ENCODE peak calls at places on chromosomes 12 and 14, in eight cellular contexts. K is right lobe of liver, Q is cardiac muscle cell, L is stomach, U is coronary artery, E is mammary epithelial cell, I is tibial artery, V is tibial nerve. Y is an unnamed sample.

GRCh38 chr12:67362526-67362925 is 93.4 kb downstream of the CAND1 start:
- DNase-seq in Q (no peak), E (no peak), I (no peak), K (no peak), L (no peak), U (no peak), V (no peak), Y (no peak)

GRCh38 chr12:13435535-13435934 is 239.0 kb downstream of the EMP1 start:
- DNase-seq in U (no peak), Q (no peak), L (no peak), V (no peak), K (no peak), E (no peak), I (no peak), Y (no peak)

GRCh38 chr14:91352101-91352500 is 65.5 kb downstream of the CCDC88C start:
- DNase-seq in I (no peak), K (no peak), U (no peak), Q (peak), V (no peak), L (peak), E (no peak), Y (no peak)

GRCh38 chr12:47017901-47018479 is 61.4 kb upstream of the PCED1B start:
- DNase-seq in L (no peak), E (peak), Q (no peak), K (no peak), V (no peak), U (no peak), I (no peak), Y (no peak)

GRCh38 chr14:94578712-94579111 is 2.5 kb upstream of the SERPINA5 start:
- DNase-seq in Q (no peak), U (no peak), E (no peak), I (no peak), K (no peak), L (no peak), V (no peak), Y (no peak)

GRCh38 chr14:24965934-24966593 is 83.9 kb downstream of the STXBP6 start:
- DNase-seq in U (no peak), E (peak), I (peak), Q (peak), K (no peak), V (no peak), L (peak), Y (no peak)

GRCh38 chr12:110565919-110566871 is 16.9 kb downstream of the PPTC7 start:
- DNase-seq in K (no peak), L (no peak), V (no peak), I (no peak), Q (no peak), E (peak), U (no peak), Y (no peak)

GRCh38 chr12:124395986-124396385 is 101.1 kb downstream of the RFLNA start:
- DNase-seq in Q (no peak), E (no peak), L (no peak), K (no peak), V (no peak), U (no peak), I (no peak), Y (no peak)

GRCh38 chr12:19544351-19544750 is 105.1 kb downstream of the AEBP2 start:
- DNase-seq in L (no peak), I (no peak), K (no peak), Q (no peak), V (no peak), E (no peak), U (no peak), Y (no peak)

GRCh38 chr12:21764950-21765349 is 9.6 kb downstream of the KCNJ8 start:
- DNase-seq in U (no peak), I (no peak), V (no peak), Q (no peak), E (no peak), L (no peak), K (no peak), Y (no peak)

GRCh38 chr14:54654600-54654999 is 87.7 kb downstream of the SAMD4A start:
- DNase-seq in V (no peak), L (no peak), E (no peak), I (no peak), K (no peak), Q (no peak), U (no peak), Y (no peak)

GRCh38 chr14:64944861-64945260 is 2.3 kb upstream of the GPX2 start:
- DNase-seq in K (no peak), V (no peak), U (no peak), I (no peak), E (no peak), Q (no peak), L (no peak), Y (no peak)

GRCh38 chr12:100926669-100927248 is 132.2 kb downstream of the ANO4 start:
- DNase-seq in I (no peak), K (no peak), L (no peak), V (no peak), Q (peak), E (peak), U (no peak), Y (no peak)

GRCh38 chr12:76010732-76011458 is 20.7 kb downstream of the PHLDA1 start:
- DNase-seq in K (no peak), Q (no peak), V (no peak), L (no peak), U (no peak), E (no peak), I (no peak), Y (no peak)

GRCh38 chr12:27542628-27543027 is 18.6 kb downstream of the PPFIBP1 start:
- DNase-seq in U (no peak), L (no peak), Q (peak), V (no peak), I (no peak), K (no peak), E (peak), Y (no peak)

GRCh38 chr14:51547701-51548100 is 104.0 kb upstream of the FRMD6 start:
- DNase-seq in L (no peak), U (no peak), E (no peak), I (no peak), Q (no peak), K (no peak), V (no peak), Y (no peak)

GRCh38 chr12:2582631-2583616 is 211.8 kb upstream of the FKBP4 start:
- DNase-seq in I (peak), E (peak), U (no peak), K (peak), Q (peak), V (peak), L (peak), Y (no peak)

GRCh38 chr12:45409966-45410365 is 194.1 kb downstream of the ANO6 start:
- DNase-seq in U (no peak), I (peak), V (no peak), K (no peak), Q (peak), E (peak), L (no peak), Y (no peak)

GRCh38 chr14:23881292-23881691 is 72.3 kb upstream of the DHRS4 start:
- DNase-seq in I (no peak), L (no peak), V (no peak), E (no peak), Q (no peak), K (no peak), U (no peak), Y (no peak)
- H3K4me3 ChIP-seq in I (no peak), L (no peak), V (no peak), E (no peak), Q (no peak), K (no peak), U (no peak), Y (no peak)

DNA sequence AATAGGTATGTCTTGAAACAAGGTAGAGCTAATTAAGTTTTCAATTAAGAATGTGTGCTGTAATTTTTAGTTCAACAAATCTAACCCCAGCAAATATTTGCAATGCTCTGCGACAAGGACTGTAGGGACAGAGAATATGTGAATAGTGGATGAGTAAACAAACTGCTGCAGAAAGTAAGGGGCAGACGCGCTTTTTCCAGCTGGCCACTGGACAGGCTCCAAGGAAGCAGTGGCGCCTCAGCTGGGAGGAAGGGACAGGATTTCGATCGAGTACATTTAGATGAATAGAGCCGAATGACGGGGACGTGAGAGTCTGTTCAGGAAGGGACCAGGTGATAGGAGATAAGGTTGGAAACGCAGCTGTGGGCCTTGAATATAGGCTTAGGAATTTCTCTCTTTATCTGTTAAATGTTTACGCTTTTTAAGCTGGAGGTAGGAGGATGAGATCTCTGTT is 69.3 kb downstream of the ELK3 start:
- DNase-seq in K (peak), E (no peak), I (no peak), U (no peak), V (no peak), Q (peak), L (peak), Y (no peak)
- TF ChIP-seq CTCF in K (no peak), E (no peak), I (no peak), U (no peak), V (no peak), Q (no peak), L (no peak), Y (no peak)

DNA sequence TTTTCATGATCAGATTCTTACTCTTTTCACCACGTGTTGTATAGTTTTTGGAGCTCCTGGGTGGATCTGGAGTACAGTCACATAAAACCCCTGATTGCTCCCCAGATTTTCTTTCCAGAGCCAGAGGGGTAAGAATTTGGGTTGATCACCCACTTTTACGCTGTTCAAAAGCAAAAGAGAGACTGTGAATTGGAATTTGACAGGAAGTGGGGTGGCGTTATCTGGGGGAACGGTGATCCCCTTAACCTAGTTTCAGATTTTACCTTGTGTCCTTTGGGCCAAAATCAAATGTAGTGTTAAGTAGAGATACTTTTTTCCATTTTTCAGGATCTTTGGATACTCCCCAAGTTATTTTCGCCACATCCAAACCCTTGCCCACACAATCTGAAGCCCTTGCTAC is 75.6 kb downstream of the TGFB3 start:
- DNase-seq in K (no peak), I (no peak), Q (no peak), E (no peak), V (no peak), U (no peak), L (no peak), Y (no peak)
- H3K27ac ChIP-seq in K (no peak), I (no peak), Q (peak), E (no peak), V (no peak), U (peak), L (peak), Y (peak)

GRCh38 chr12:94874086-94874985 is 129.2 kb downstream of the NDUFA12 start:
- DNase-seq in Q (no peak), L (no peak), E (no peak), K (no peak), V (no peak), I (no peak), U (no peak), Y (no peak)
- H3K4me3 ChIP-seq in Q (peak), L (peak), E (peak), K (peak), V (peak), I (peak), U (peak), Y (peak)

DNA sequence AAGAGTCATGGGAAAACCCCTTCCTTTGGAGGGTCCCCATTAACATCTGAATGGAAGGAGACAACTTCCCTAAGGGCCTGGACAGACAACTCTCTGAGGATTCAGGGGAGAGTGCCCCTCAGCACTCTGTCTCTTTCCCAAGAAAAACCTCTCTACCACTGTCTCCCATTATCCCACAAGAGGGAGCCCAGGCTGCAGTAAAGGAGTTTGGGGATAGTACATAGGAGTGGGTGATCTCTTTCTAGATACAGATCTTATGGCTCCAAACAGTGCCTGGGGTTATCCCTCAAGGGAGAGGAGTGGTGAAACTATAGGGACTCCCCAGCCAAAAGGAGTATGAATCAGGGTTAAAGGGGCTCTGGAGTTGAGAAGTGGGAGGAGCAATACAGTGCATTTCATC is 6.1 kb downstream of the WNT10B start:
- DNase-seq in I (no peak), U (no peak), K (no peak), L (no peak), V (no peak), Q (peak), E (no peak), Y (no peak)
- TF ChIP-seq CTCF in I (no peak), U (no peak), K (no peak), L (no peak), V (no peak), Q (peak), E (peak), Y (no peak)

DNA sequence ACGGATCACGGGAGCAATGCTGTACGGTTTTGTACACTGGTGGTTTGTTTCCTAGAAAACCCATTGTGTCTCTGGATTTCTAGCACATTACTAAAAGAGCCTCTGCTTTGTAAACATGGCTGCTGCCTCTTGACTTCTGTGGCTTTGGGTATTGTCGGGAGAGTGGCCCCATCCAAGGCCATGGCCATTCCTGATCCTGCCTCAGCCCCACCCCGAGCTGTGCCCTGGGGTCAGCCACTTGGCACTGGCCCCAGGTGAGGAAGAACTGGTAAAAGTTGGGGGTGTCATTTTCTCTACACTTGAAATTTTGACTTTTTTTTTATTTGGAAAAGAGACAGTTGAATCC is 36.5 kb downstream of the SLC8B1 start:
- DNase-seq in L (no peak), U (no peak), K (no peak), Q (no peak), V (no peak), I (no peak), E (no peak), Y (no peak)
- H3K27ac ChIP-seq in L (peak), U (peak), K (no peak), Q (no peak), V (no peak), I (peak), E (no peak), Y (peak)

DNA sequence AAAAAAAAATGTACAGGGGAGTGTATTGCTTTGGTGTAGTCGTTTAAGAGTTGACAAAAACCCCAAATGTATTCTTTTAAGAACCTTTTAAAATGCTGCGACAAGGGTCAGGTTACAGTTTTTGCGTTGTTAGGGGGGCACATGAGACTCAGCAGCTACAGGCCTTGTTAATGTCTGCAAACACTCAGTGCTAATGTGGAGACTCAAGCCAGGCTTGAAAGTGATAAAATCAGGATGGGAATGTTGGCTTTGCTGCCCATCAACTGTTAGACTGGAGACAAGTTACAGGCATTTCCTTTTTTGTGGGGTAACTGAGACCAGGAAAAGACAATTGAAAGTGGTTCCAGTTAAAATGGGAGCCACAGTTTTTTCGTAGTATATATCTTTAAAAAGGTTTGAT is 84.8 kb downstream of the PRKCH start:
- DNase-seq in U (no peak), K (no peak), E (no peak), L (no peak), Q (no peak), V (no peak), I (no peak), Y (no peak)
- H3K4me3 ChIP-seq in U (no peak), K (no peak), E (no peak), L (no peak), Q (no peak), V (no peak), I (no peak), Y (no peak)

DNA sequence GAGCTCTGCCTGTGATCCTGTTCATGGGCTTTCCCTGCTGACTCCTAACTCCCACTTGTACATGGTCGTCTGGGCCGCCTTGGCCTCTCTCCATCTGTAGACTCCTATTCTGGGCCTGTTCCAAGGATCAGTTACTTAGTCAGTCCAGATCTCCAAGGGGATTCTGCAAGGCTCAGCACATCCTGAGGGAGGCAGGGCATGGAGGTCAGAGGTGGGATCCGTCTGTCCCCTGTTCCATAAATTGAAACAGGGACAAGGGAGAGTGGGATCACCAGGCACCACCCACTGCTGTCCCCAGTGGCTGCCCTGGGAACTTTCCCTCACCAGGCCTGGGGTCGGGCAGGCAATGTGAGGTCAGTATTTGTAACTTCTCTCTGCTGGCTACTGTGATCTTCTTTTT is 43.5 kb downstream of the KCTD10 start:
- DNase-seq in E (no peak), K (no peak), I (no peak), U (no peak), L (no peak), V (no peak), Q (no peak), Y (no peak)
- TF ChIP-seq CTCF in E (peak), K (no peak), I (peak), U (no peak), L (no peak), V (peak), Q (peak), Y (peak)

GRCh38 chr12:54032627-54033100 is at the start of gene HOXC5:
- DNase-seq in L (peak), E (peak), Q (peak), I (peak), U (no peak), V (peak), K (no peak), Y (no peak)
- H3K27ac ChIP-seq in L (peak), E (peak), Q (no peak), I (peak), U (peak), V (peak), K (no peak), Y (no peak)